ENCODE peak calls at places on chromosomes 12 and 14, in nine cellular contexts. F is NCI-H1436, N is NCI-H1105, L is spleen, W is COLO829, R is neural crest cell, D is amygdala, J is mammary epithelial cell, G is NCI-H1694 treated with DMSO at 0.1 percent for 48 hours. A is an unnamed sample.

GRCh38 chr14:104731249-104731924 is 7.4 kb downstream of the ADSS1 start:
- DNase-seq in F (no peak), N (no peak), L (no peak), W (no peak), R (no peak), D (no peak), J (no peak), G (peak; percentile 62), A (no peak)

GRCh38 chr12:133190176-133190575 is 8.9 kb downstream of the ZNF268 start:
- DNase-seq in F (no peak), N (no peak), L (no peak), W (no peak), R (no peak), D (no peak), J (no peak), G (no peak), A (no peak)

GRCh38 chr12:8572507-8572906 is 31.8 kb upstream of the CLEC4E start:
- DNase-seq in F (no peak), N (no peak), L (no peak), W (no peak), R (no peak), D (no peak), J (peak; percentile 12), G (no peak), A (no peak)

GRCh38 chr12:42426733-42427132 is 100.8 kb downstream of the PPHLN1 start:
- DNase-seq in F (no peak), N (no peak), L (no peak), W (peak; percentile 5), R (no peak), D (no peak), J (peak; percentile 49), G (no peak), A (peak; percentile 78)

GRCh38 chr12:107788690-107789458 is 14.4 kb downstream of the ASCL4 start:
- DNase-seq in F (no peak), N (peak; percentile 79), L (no peak), W (no peak), R (no peak), D (no peak), J (no peak), G (no peak), A (no peak)

GRCh38 chr12:132638541-132639408 is 20.2 kb downstream of the P2RX2 start:
- DNase-seq in F (no peak), N (no peak), L (peak; percentile 61), W (peak; percentile 51), R (no peak), D (no peak), J (peak; percentile 26), G (peak; percentile 18), A (peak; percentile 49)

GRCh38 chr14:22314183-22314820 is 274.7 kb downstream of the DAD1 start:
- DNase-seq in F (peak; percentile 11), N (peak; percentile 27), L (no peak), W (peak; percentile 62), R (peak; percentile 45), D (no peak), J (peak; percentile 51), G (peak; percentile 28), A (peak; percentile 42)

GRCh38 chr12:113422030-113422900 is at the start of gene SDSL:
- DNase-seq in F (peak; percentile 24), N (no peak), L (peak; percentile 84), W (peak; percentile 77), R (peak; percentile 12), D (peak; percentile 17), J (peak; percentile 91), G (no peak), A (peak; percentile 91)

GRCh38 chr12:112762753-112763152 is 28.8 kb upstream of the RPH3A start:
- DNase-seq in F (no peak), N (no peak), L (no peak), W (no peak), R (no peak), D (no peak), J (no peak), G (no peak), A (no peak)

GRCh38 chr12:46667547-46667946 is 158.2 kb downstream of the SLC38A4 start:
- DNase-seq in F (no peak), N (no peak), L (no peak), W (no peak), R (no peak), D (no peak), J (peak; percentile 45), G (no peak), A (no peak)

GRCh38 chr12:68865399-68866154 is 57.6 kb downstream of the MDM2 start:
- DNase-seq in F (no peak), N (no peak), L (no peak), W (no peak), R (no peak), D (no peak), J (no peak), G (no peak), A (no peak)

GRCh38 chr14:74302160-74302628 is 540 bp downstream of the ABCD4 start:
- DNase-seq in F (peak; percentile 20), N (no peak), L (no peak), W (peak; percentile 40), R (no peak), D (no peak), J (peak; percentile 47), G (peak; percentile 69), A (peak; percentile 55)

A was measured in RWPE1.